ENCODE peak calls at places on chromosomes 6 and 20, in five cellular contexts. R, U, C, O and Y are unnamed samples.

GRCh38 chr6:53794073-53794719 is 609 bp upstream of the LRRC1 start:
- DNase-seq in U (peak), R (peak), C (peak), O (no peak), Y (peak)

GRCh38 chr6:152124432-152125074 is 317.1 kb downstream of the ESR1 start:
- DNase-seq in O (no peak), C (peak), R (peak), U (no peak), Y (no peak)

GRCh38 chr6:159874475-159874874 is 16.3 kb upstream of the MAS1 start:
- DNase-seq in U (peak), C (no peak), O (no peak), R (peak), Y (no peak)

GRCh38 chr6:16576391-16577368 is 184.6 kb downstream of the ATXN1 start:
- DNase-seq in C (no peak), R (no peak), U (no peak), O (no peak), Y (no peak)

GRCh38 chr6:5121956-5122355 is 36.8 kb downstream of the PPP1R3G start:
- DNase-seq in U (no peak), C (no peak), O (no peak), R (no peak), Y (no peak)

GRCh38 chr6:3159805-3160781 is 2.7 kb upstream of the TUBB2A start:
- DNase-seq in C (no peak), O (no peak), U (peak), R (no peak), Y (no peak)

GRCh38 chr6:109783245-109783990 is 92.3 kb downstream of the FIG4 start:
- DNase-seq in R (no peak), C (no peak), U (no peak), O (no peak), Y (no peak)

GRCh38 chr6:35120746-35121145 is 20.4 kb downstream of the TCP11 start:
- DNase-seq in O (no peak), C (no peak), U (no peak), R (no peak), Y (no peak)

GRCh38 chr6:130018830-130019795 is 732 bp downstream of the L3MBTL3 start:
- DNase-seq in C (peak), O (no peak), U (peak), R (peak), Y (peak)
- H3K27ac ChIP-seq in C (peak), O (peak), U (peak), R (peak), Y (peak)

GRCh38 chr6:111724505-111724904 is 118.8 kb upstream of the TRAF3IP2 start:
- DNase-seq in C (no peak), U (no peak), O (no peak), R (no peak), Y (no peak)
- H3K27ac ChIP-seq in C (no peak), U (peak), O (no peak), R (no peak), Y (peak)

GRCh38 chr6:121450242-121450641 is 14.8 kb downstream of the GJA1 start:
- DNase-seq in U (no peak), O (no peak), R (no peak), C (no peak), Y (no peak)

GRCh38 chr6:121449331-121449730 is 13.9 kb downstream of the GJA1 start:
- DNase-seq in C (no peak), R (no peak), U (no peak), O (no peak), Y (no peak)

GRCh38 chr6:121451250-121451649 is 15.8 kb downstream of the GJA1 start:
- DNase-seq in U (no peak), R (no peak), C (no peak), O (no peak), Y (no peak)

GRCh38 chr6:121453191-121453590 is 17.7 kb downstream of the GJA1 start:
- DNase-seq in R (no peak), C (no peak), U (no peak), O (no peak), Y (no peak)
- H3K27ac ChIP-seq in R (no peak), C (no peak), U (no peak), O (no peak), Y (no peak)

GRCh38 chr20:58843128-58843556 is 7.6 kb downstream of the GNAS-AS1 start:
- DNase-seq in U (no peak), R (no peak), C (no peak), O (no peak), Y (no peak)
- H3K27ac ChIP-seq in U (no peak), R (no peak), C (no peak), O (no peak), Y (no peak)

DNA sequence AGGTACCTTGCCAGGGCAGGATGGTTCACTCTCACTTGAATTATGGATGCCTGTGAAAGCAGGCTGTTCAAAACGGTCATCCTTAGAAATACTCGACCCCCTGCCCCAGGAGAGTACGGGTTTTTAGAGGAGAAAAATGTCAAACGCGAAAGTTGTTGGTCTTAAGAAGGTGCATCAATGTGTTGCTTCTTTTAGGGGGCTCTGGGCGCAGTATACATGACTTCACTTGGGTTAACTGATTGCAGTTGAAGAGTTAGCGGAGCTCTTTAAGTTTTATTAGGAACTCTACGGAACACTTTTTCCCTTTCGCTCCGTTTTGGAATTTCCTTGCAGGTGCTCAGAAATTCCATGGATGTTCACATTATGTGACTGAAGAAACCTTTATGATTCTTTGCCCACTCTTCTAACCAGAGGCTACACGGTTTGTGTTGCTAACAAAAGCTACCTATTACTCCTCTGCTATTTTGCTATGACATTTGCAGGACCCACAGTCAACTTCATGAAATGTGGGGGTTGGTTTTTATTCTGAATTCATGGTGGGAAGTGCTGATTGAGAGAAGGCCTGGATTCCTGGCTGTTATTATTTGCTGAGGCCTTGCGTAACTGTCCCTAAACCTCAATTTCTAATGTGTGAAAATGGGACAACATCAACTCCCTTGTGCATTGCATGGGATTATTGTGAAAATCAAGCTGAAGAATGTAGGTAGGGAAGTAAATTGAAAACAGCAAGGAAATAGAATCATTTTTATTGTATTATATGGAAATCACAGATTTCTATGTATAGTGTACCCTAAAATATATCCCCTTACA is 845 bp downstream of the ENPP1 start:
- DNase-seq in R (no peak), U (no peak), C (no peak), O (no peak), Y (no peak)
- H3K27ac ChIP-seq in R (no peak), U (no peak), C (peak), O (peak), Y (no peak)